ENCODE peak calls at places on chromosomes 5 and 9, in five cellular contexts. One of them, this sample, is unnamed.
A peak's percentile ranks its signal among the peaks of the same experiment; 100 is the strongest.

GRCh38 chr9:109923371-109923770 is 143.4 kb downstream of the PALM2AKAP2 start:
- DNase-seq in A549: no peak
- DNase-seq in fibroblast of mammary gland: no peak
- DNase-seq in fibroblast of the aortic adventitia: no peak
- DNase-seq in upper lobe of left lung: no peak
- DNase-seq in this sample: no peak

GRCh38 chr9:83034587-83034986 is 28.4 kb downstream of the RASEF start:
- DNase-seq in A549: no peak
- DNase-seq in fibroblast of mammary gland: peak; percentile 25
- DNase-seq in fibroblast of the aortic adventitia: no peak
- DNase-seq in upper lobe of left lung: no peak
- DNase-seq in this sample: no peak

GRCh38 chr9:134268308-134268724 is 57.9 kb upstream of the RXRA start:
- DNase-seq in A549: no peak
- DNase-seq in fibroblast of mammary gland: no peak
- DNase-seq in fibroblast of the aortic adventitia: no peak
- DNase-seq in upper lobe of left lung: peak; percentile 32
- DNase-seq in this sample: no peak

GRCh38 chr5:171984748-171985419 is 21.6 kb downstream of the FBXW11 start:
- DNase-seq in A549: no peak
- DNase-seq in fibroblast of mammary gland: peak; percentile 93
- DNase-seq in fibroblast of the aortic adventitia: peak; percentile 67
- DNase-seq in upper lobe of left lung: no peak
- DNase-seq in this sample: no peak

GRCh38 chr9:91180930-91181268 is 180.8 kb downstream of the AUH start:
- DNase-seq in A549: no peak
- DNase-seq in fibroblast of mammary gland: no peak
- DNase-seq in fibroblast of the aortic adventitia: no peak
- DNase-seq in upper lobe of left lung: no peak
- DNase-seq in this sample: no peak

GRCh38 chr9:9752722-9753121 is 860.1 kb downstream of the PTPRD start:
- DNase-seq in A549: no peak
- DNase-seq in fibroblast of mammary gland: peak; percentile 28
- DNase-seq in fibroblast of the aortic adventitia: no peak
- DNase-seq in upper lobe of left lung: no peak
- DNase-seq in this sample: no peak

GRCh38 chr9:115398313-115398650 is 280.3 kb upstream of the TNC start:
- DNase-seq in A549: no peak
- DNase-seq in fibroblast of mammary gland: no peak
- DNase-seq in fibroblast of the aortic adventitia: no peak
- DNase-seq in upper lobe of left lung: no peak
- DNase-seq in this sample: no peak

GRCh38 chr9:91817493-91818225 is 132.4 kb downstream of the ROR2 start:
- DNase-seq in A549: no peak
- DNase-seq in fibroblast of mammary gland: peak; percentile 99
- DNase-seq in fibroblast of the aortic adventitia: peak; percentile 94
- DNase-seq in upper lobe of left lung: no peak
- DNase-seq in this sample: no peak

GRCh38 chr9:36316629-36317317 is 58.5 kb upstream of the GNE start:
- DNase-seq in A549: no peak
- DNase-seq in fibroblast of mammary gland: no peak
- DNase-seq in fibroblast of the aortic adventitia: peak; percentile 73
- DNase-seq in upper lobe of left lung: no peak
- DNase-seq in this sample: no peak

GRCh38 chr9:95092321-95093072 is 225.0 kb downstream of the FANCC start:
- DNase-seq in A549: no peak
- DNase-seq in fibroblast of mammary gland: peak; percentile 79
- DNase-seq in fibroblast of the aortic adventitia: peak; percentile 93
- DNase-seq in upper lobe of left lung: no peak
- DNase-seq in this sample: no peak

GRCh38 chr9:134426436-134426835 is 100.2 kb downstream of the RXRA start:
- DNase-seq in A549: no peak
- DNase-seq in fibroblast of mammary gland: no peak
- DNase-seq in fibroblast of the aortic adventitia: no peak
- DNase-seq in upper lobe of left lung: no peak
- DNase-seq in this sample: no peak

GRCh38 chr9:94135222-94135621 is 51.0 kb downstream of the PTPDC1 start:
- DNase-seq in A549: no peak
- DNase-seq in fibroblast of mammary gland: peak; percentile 99
- DNase-seq in fibroblast of the aortic adventitia: peak; percentile 78
- DNase-seq in upper lobe of left lung: peak; percentile 58
- DNase-seq in this sample: no peak

GRCh38 chr9:94642526-94642925 is 3.2 kb upstream of the FBP1 start:
- DNase-seq in A549: no peak
- DNase-seq in fibroblast of mammary gland: no peak
- DNase-seq in fibroblast of the aortic adventitia: no peak
- DNase-seq in upper lobe of left lung: no peak
- DNase-seq in this sample: no peak

GRCh38 chr9:37104183-37104889 is 16.0 kb upstream of the ZCCHC7 start:
- DNase-seq in A549: no peak
- DNase-seq in fibroblast of mammary gland: peak; percentile 90
- DNase-seq in fibroblast of the aortic adventitia: peak; percentile 80
- DNase-seq in upper lobe of left lung: no peak
- DNase-seq in this sample: no peak

DNA sequence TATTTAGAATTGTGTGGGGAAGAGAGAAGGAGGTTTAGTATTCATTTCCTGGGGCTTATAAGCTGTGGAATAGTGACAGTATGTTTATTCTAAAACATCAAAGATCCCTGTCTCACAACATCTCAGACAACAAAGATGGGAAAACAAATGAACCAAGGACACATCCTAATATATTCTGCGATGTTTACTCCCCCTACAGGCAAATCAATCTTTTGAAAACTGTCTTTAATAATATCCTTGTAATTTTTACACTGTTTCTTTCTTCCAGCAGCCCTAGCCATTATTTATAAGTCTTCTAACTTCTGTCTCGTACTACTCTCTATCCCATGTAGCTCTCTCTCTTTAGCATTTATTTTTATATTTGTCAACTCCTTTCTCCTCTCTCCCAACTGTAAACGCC is 33.5 kb upstream of the TMEM252 start:
- DNase-seq in A549: no peak
- DNase-seq in fibroblast of mammary gland: no peak
- DNase-seq in fibroblast of the aortic adventitia: no peak
- DNase-seq in upper lobe of left lung: no peak
- DNase-seq in this sample: no peak
- TF ChIP-seq CTCF in A549: peak; percentile 18
- TF ChIP-seq CTCF in fibroblast of mammary gland: peak; percentile 23
- TF ChIP-seq CTCF in fibroblast of the aortic adventitia: peak; percentile 11
- TF ChIP-seq CTCF in upper lobe of left lung: no peak
- TF ChIP-seq CTCF in this sample: no peak

DNA sequence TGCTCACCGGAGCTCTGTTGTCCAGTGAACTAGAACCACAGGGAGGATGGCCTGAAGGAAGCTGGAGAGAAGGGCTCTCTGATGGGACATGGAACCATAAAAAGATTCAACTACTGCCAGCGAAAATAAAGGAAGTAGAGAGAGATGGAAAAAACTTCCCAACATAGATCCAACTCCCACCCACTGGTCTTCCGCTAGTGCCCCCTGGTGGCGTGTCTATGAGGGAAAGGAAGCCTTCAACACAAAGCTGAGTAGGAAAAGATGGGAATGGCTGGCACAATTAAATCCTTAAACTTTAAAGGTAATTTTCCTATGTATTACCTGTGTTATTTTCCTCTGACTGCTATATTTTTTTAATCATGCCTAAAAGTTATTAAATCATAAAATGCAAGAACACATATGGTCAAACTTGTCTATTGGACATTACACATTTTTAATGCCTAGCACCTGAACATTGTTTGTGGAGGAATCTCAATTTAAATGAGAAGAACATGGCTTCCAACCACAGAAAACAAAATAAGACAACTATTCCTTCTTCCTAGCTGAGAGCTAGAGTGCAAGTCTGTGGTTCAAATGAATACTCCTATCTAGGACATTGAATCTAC is 51.5 kb downstream of the CEP120 start:
- DNase-seq in A549: peak; percentile 7
- DNase-seq in fibroblast of mammary gland: peak; percentile 31
- DNase-seq in fibroblast of the aortic adventitia: peak; percentile 39
- DNase-seq in upper lobe of left lung: peak; percentile 35
- DNase-seq in this sample: peak; percentile 30
- TF ChIP-seq CTCF in A549: peak; percentile 44
- TF ChIP-seq CTCF in fibroblast of mammary gland: peak; percentile 64
- TF ChIP-seq CTCF in fibroblast of the aortic adventitia: peak; percentile 60
- TF ChIP-seq CTCF in upper lobe of left lung: peak; percentile 36
- TF ChIP-seq CTCF in this sample: no peak

GRCh38 chr5:13214182-13214581 is 730.3 kb downstream of the DNAH5 start:
- DNase-seq in A549: no peak
- DNase-seq in fibroblast of mammary gland: no peak
- DNase-seq in fibroblast of the aortic adventitia: no peak
- DNase-seq in upper lobe of left lung: no peak
- DNase-seq in this sample: no peak

GRCh38 chr5:13217636-13218035 is 726.9 kb downstream of the DNAH5 start:
- DNase-seq in A549: no peak
- DNase-seq in fibroblast of mammary gland: no peak
- DNase-seq in fibroblast of the aortic adventitia: peak; percentile 15
- DNase-seq in upper lobe of left lung: no peak
- DNase-seq in this sample: no peak

GRCh38 chr5:13215806-13216205 is 728.7 kb downstream of the DNAH5 start:
- DNase-seq in A549: no peak
- DNase-seq in fibroblast of mammary gland: no peak
- DNase-seq in fibroblast of the aortic adventitia: no peak
- DNase-seq in upper lobe of left lung: no peak
- DNase-seq in this sample: no peak

GRCh38 chr5:13215370-13215769 is 729.1 kb downstream of the DNAH5 start:
- DNase-seq in A549: no peak
- DNase-seq in fibroblast of mammary gland: no peak
- DNase-seq in fibroblast of the aortic adventitia: no peak
- DNase-seq in upper lobe of left lung: no peak
- DNase-seq in this sample: no peak

GRCh38 chr5:13218518-13218917 is 726.0 kb downstream of the DNAH5 start:
- DNase-seq in A549: peak; percentile 1
- DNase-seq in fibroblast of mammary gland: no peak
- DNase-seq in fibroblast of the aortic adventitia: peak; percentile 3
- DNase-seq in upper lobe of left lung: no peak
- DNase-seq in this sample: no peak
- TF ChIP-seq CTCF in A549: no peak
- TF ChIP-seq CTCF in fibroblast of mammary gland: no peak
- TF ChIP-seq CTCF in fibroblast of the aortic adventitia: peak; percentile 16
- TF ChIP-seq CTCF in upper lobe of left lung: no peak
- TF ChIP-seq CTCF in this sample: no peak

DNA sequence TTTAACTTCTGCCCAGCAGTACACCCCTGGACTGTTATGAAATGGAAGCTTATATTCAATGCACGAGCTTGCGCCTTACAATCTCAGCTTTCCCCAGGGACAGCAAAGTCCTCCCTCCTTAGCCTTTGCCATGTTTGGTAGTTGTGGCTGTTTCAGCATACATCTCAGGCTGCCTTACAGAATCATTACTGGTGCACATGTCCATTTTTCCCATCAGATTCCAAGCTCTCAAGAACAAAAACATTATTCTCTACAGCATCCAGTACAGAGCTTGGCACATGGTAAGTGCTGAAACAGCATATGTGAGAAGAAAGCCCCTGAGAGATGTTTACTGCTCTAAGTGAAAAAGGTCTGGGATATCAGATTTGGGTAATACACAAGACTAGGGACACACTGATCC is 191.3 kb downstream of the ZNF608 start:
- DNase-seq in A549: no peak
- DNase-seq in fibroblast of mammary gland: no peak
- DNase-seq in fibroblast of the aortic adventitia: no peak
- DNase-seq in upper lobe of left lung: no peak
- DNase-seq in this sample: no peak
- TF ChIP-seq CTCF in A549: no peak
- TF ChIP-seq CTCF in fibroblast of mammary gland: no peak
- TF ChIP-seq CTCF in fibroblast of the aortic adventitia: no peak
- TF ChIP-seq CTCF in upper lobe of left lung: no peak
- TF ChIP-seq CTCF in this sample: no peak